ENCODE peak calls at places on chromosomes 4 and X, in ten cellular contexts. T is naive thymus-derived CD4-positive, alpha-beta T cell; S is body of pancreas; B is brain microvascular endothelial cell; A is PC-3; L is SJSA1; P is neural progenitor cell; Y is left ventricle myocardium inferior; V is breast epithelium; Z is substantia nigra. F is an unnamed sample.
A peak's percentile ranks its signal among the peaks of the same experiment; 100 is the strongest.

GRCh38 chrX:18146954-18147353 is 73.7 kb downstream of the BEND2 start:
- DNase-seq in T (no peak), S (no peak), B (peak; percentile 7), A (peak; percentile 53), L (no peak), P (peak; percentile 67), Y (no peak), V (no peak), Z (no peak), F (no peak)

GRCh38 chrX:72475952-72476668 is 96.5 kb downstream of the HDAC8 start:
- DNase-seq in T (no peak), S (no peak), B (no peak), A (no peak), L (no peak), P (no peak), Y (no peak), V (no peak), Z (no peak), F (no peak)

GRCh38 chr4:123746981-123747380 is 350.4 kb downstream of the SPRY1 start:
- DNase-seq in T (no peak), S (no peak), B (peak; percentile 56), A (no peak), L (no peak), P (peak; percentile 31), Y (no peak), V (no peak), Z (no peak), F (no peak)

GRCh38 chrX:70030242-70030823 is 19.4 kb downstream of the AWAT2 start:
- DNase-seq in T (peak; percentile 37), S (peak; percentile 45), B (peak; percentile 31), A (peak; percentile 69), L (peak; percentile 7), P (peak; percentile 71), Y (no peak), V (no peak), Z (peak; percentile 8), F (no peak)

GRCh38 chr4:2046031-2046961 is 12.8 kb upstream of the NAT8L start:
- DNase-seq in T (no peak), S (no peak), B (no peak), A (no peak), L (no peak), P (no peak), Y (no peak), V (no peak), Z (no peak), F (no peak)

GRCh38 chr4:2478220-2478619 is 9.3 kb downstream of the RNF4 start:
- DNase-seq in T (no peak), S (no peak), B (no peak), A (no peak), L (no peak), P (no peak), Y (no peak), V (no peak), Z (no peak), F (no peak)

GRCh38 chr4:39587881-39588280 is 50.8 kb downstream of the SMIM14 start:
- DNase-seq in T (no peak), S (no peak), B (peak; percentile 87), A (no peak), L (peak; percentile 10), P (no peak), Y (no peak), V (no peak), Z (no peak), F (no peak)

GRCh38 chrX:108312938-108313337 is 125.3 kb downstream of the COL4A6 start:
- DNase-seq in T (no peak), S (no peak), B (peak; percentile 70), A (peak; percentile 94), L (no peak), P (peak; percentile 29), Y (peak; percentile 28), V (peak; percentile 86), Z (no peak), F (no peak)

GRCh38 chr4:112766422-112766821 is 129.5 kb downstream of the LARP7 start:
- DNase-seq in T (no peak), S (no peak), B (peak; percentile 42), A (peak; percentile 27), L (no peak), P (peak; percentile 70), Y (no peak), V (no peak), Z (no peak), F (no peak)

GRCh38 chrX:18983711-18984380 is at the start of gene PHKA2:
- DNase-seq in T (no peak), S (peak; percentile 59), B (peak; percentile 24), A (peak; percentile 53), L (no peak), P (no peak), Y (peak; percentile 61), V (peak; percentile 20), Z (peak; percentile 50), F (peak; percentile 15)

GRCh38 chr4:7199129-7199725 is 6.9 kb downstream of the SORCS2 start:
- DNase-seq in T (no peak), S (no peak), B (no peak), A (no peak), L (no peak), P (no peak), Y (no peak), V (no peak), Z (no peak), F (no peak)

GRCh38 chr4:165318982-165319381 is 8.5 kb upstream of the MSMO1 start:
- DNase-seq in T (no peak), S (no peak), B (no peak), A (no peak), L (no peak), P (no peak), Y (no peak), V (no peak), Z (no peak), F (no peak)

GRCh38 chrX:1392376-1393130 is 640 bp upstream of the SLC25A6 start:
- DNase-seq in T (no peak), S (peak; percentile 68), B (peak; percentile 40), A (peak; percentile 45), L (peak; percentile 86), P (peak; percentile 84), Y (peak; percentile 69), V (peak; percentile 67), Z (no peak), F (no peak)

GRCh38 chr4:140243345-140243753 is 89.4 kb upstream of the MAML3 start:
- DNase-seq in T (no peak), S (peak; percentile 61), B (no peak), A (peak; percentile 75), L (no peak), P (peak; percentile 41), Y (no peak), V (peak; percentile 26), Z (no peak), F (no peak)

GRCh38 chr4:147479817-147480216 is 1.1 kb upstream of the EDNRA start:
- DNase-seq in T (no peak), S (peak; percentile 16), B (peak; percentile 88), A (no peak), L (no peak), P (no peak), Y (peak; percentile 28), V (peak; percentile 80), Z (no peak), F (no peak)

GRCh38 chr4:15348695-15349094 is 79.1 kb upstream of the C1QTNF7 start:
- DNase-seq in T (no peak), S (no peak), B (no peak), A (no peak), L (no peak), P (no peak), Y (no peak), V (no peak), Z (no peak), F (no peak)

GRCh38 chrX:120262781-120263719 is 12.4 kb downstream of the ZBTB33 start:
- DNase-seq in T (no peak), S (no peak), B (no peak), A (no peak), L (no peak), P (no peak), Y (no peak), V (peak; percentile 40), Z (no peak), F (no peak)

GRCh38 chrX:40153335-40154221 is 55.8 kb upstream of the BCOR start:
- DNase-seq in T (no peak), S (peak; percentile 53), B (no peak), A (peak; percentile 36), L (peak; percentile 56), P (peak; percentile 70), Y (peak; percentile 49), V (no peak), Z (peak; percentile 47), F (peak; percentile 14)

GRCh38 chrX:117010243-117010642 is 547.5 kb upstream of the CT83 start:
- DNase-seq in T (no peak), S (no peak), B (no peak), A (no peak), L (no peak), P (no peak), Y (no peak), V (no peak), Z (no peak), F (no peak)

GRCh38 chrX:132025085-132025484 is 2.0 kb downstream of the STK26 start:
- DNase-seq in T (no peak), S (no peak), B (no peak), A (peak; percentile 35), L (no peak), P (peak; percentile 41), Y (no peak), V (no peak), Z (no peak), F (no peak)
- H3K27ac ChIP-seq in T (peak overlapping the region; percentile 86), S (no peak overlapping the region), B (no peak overlapping the region), A (peak overlapping the region; percentile 76), L (no peak overlapping the region), P (no peak overlapping the region), Y (no peak overlapping the region), V (no peak overlapping the region), Z (no peak overlapping the region), F (no peak overlapping the region)

DNA sequence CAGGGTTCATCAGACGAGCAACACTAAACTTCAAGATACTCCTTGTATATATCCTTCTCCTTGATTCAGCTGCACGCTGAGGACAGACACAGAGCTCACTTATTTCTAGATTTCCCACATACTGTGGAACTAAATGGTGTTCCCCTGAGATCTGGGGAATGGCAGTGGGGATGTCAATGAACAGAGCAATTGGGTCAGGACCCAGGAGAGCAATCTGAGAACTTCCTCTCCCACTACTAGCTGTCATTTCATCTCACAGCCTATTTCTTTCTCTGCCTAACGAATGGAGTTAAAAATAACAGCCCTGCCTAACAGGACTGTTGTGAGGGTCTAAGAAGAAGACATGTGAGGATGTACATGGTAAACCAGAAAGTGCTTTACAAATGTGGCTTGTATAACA is 10.7 kb downstream of the NAAA start:
- DNase-seq in T (no peak), S (no peak), B (no peak), A (no peak), L (no peak), P (no peak), Y (no peak), V (no peak), Z (no peak), F (no peak)
- H3K27ac ChIP-seq in T (no peak overlapping the region), S (no peak overlapping the region), B (no peak overlapping the region), A (no peak overlapping the region), L (no peak overlapping the region), P (no peak overlapping the region), Y (no peak overlapping the region), V (no peak overlapping the region), Z (no peak overlapping the region), F (no peak overlapping the region)

GRCh38 chr4:73814679-73815078 is 21.8 kb upstream of the CXCL6 start:
- DNase-seq in T (no peak), S (no peak), B (no peak), A (peak; percentile 93), L (no peak), P (no peak), Y (no peak), V (no peak), Z (no peak), F (no peak)
- H3K27ac ChIP-seq in T (no peak overlapping the region), S (no peak overlapping the region), B (no peak overlapping the region), A (peak overlapping the region; percentile 95), L (no peak overlapping the region), P (no peak overlapping the region), Y (no peak overlapping the region), V (no peak overlapping the region), Z (no peak overlapping the region), F (no peak overlapping the region)

GRCh38 chrX:2451456-2452316 is 49.1 kb downstream of the DHRSX start:
- DNase-seq in T (no peak), S (no peak), B (peak; percentile 78), A (no peak), L (peak; percentile 47), P (peak; percentile 76), Y (no peak), V (peak; percentile 18), Z (no peak), F (no peak)
- H3K27ac ChIP-seq in T (no peak overlapping the region), S (no peak overlapping the region), B (peak overlapping the region; percentile 65), A (no peak overlapping the region), L (no peak overlapping the region), P (peak overlapping the region; percentile 67), Y (no peak overlapping the region), V (no peak overlapping the region), Z (no peak overlapping the region), F (no peak overlapping the region)